ENCODE peak calls at places on chromosomes 3 and 15, in four cellular contexts. L, E, B and G are unnamed samples. For H3K27me3, the result is how much of the 10 kb centered on the place peaks cover.

GRCh38 chr3:129003578-129004112 is 2.5 kb downstream of the EFCC1 start:
- DNase-seq in L (no peak), E (no peak), B (peak), G (peak)

GRCh38 chr15:60255390-60255789 is 142.4 kb downstream of the ANXA2 start:
- DNase-seq in L (no peak), E (no peak), B (peak), G (no peak)

GRCh38 chr15:62067448-62068044 is 769 bp downstream of the C2CD4A start:
- DNase-seq in L (no peak), E (peak), B (peak), G (no peak)

GRCh38 chr3:14403636-14404395 is 1.4 kb downstream of the SLC6A6 start:
- DNase-seq in L (no peak), E (peak), B (no peak), G (peak)

GRCh38 chr15:91515188-91515754 is 338.2 kb upstream of the SLCO3A1 start:
- DNase-seq in L (no peak), E (peak), B (peak), G (no peak)

GRCh38 chr15:68082735-68083134 is 28.6 kb downstream of the PIAS1 start:
- DNase-seq in L (no peak), E (no peak), B (no peak), G (no peak)

GRCh38 chr3:74845086-74845485 is 230.6 kb upstream of the CNTN3 start:
- DNase-seq in L (no peak), E (no peak), B (peak), G (no peak)

GRCh38 chr3:133369041-133369440 is 30.8 kb upstream of the BFSP2 start:
- DNase-seq in L (no peak), E (no peak), B (no peak), G (no peak)

GRCh38 chr3:138042043-138042442 is 32.1 kb downstream of the CLDN18 start:
- DNase-seq in L (no peak), E (no peak), B (peak), G (no peak)

GRCh38 chr15:67832031-67832551 is 6.8 kb downstream of the SKOR1 start:
- DNase-seq in L (no peak), E (no peak), B (no peak), G (no peak)

GRCh38 chr15:78392430-78392829 is 45.6 kb upstream of the IREB2 start:
- DNase-seq in L (no peak), E (no peak), B (peak), G (no peak)

GRCh38 chr15:78880242-78880533 is 7.5 kb downstream of the MORF4L1 start:
- DNase-seq in L (no peak), E (no peak), B (no peak), G (no peak)

GRCh38 chr3:172134352-172134751 is 95.0 kb downstream of the FNDC3B start:
- DNase-seq in L (no peak), E (no peak), B (no peak), G (no peak)

GRCh38 chr15:38127306-38127731 is 125.3 kb upstream of the SPRED1 start:
- DNase-seq in L (no peak), E (no peak), B (peak), G (no peak)

GRCh38 chr3:189898559-189899153 is 222.0 kb downstream of the P3H2 start:
- DNase-seq in L (no peak), E (no peak), B (peak), G (no peak)

GRCh38 chr15:57597431-57597830 is 5.7 kb downstream of the MYZAP start:
- DNase-seq in L (no peak), E (no peak), B (no peak), G (no peak)

GRCh38 chr3:131540143-131540542 is 37.4 kb upstream of the MRPL3 start:
- DNase-seq in L (no peak), E (no peak), B (no peak), G (no peak)

GRCh38 chr3:100263583-100263982 is 2.8 kb downstream of the TBC1D23 start:
- DNase-seq in L (no peak), E (no peak), B (no peak), G (no peak)

GRCh38 chr15:51289290-51289689 is 49.1 kb downstream of the CYP19A1 start:
- DNase-seq in L (no peak), E (no peak), B (no peak), G (no peak)

GRCh38 chr15:65197337-65197645 is 12.1 kb upstream of the CLPX start:
- DNase-seq in L (no peak), E (no peak), B (no peak), G (no peak)

GRCh38 chr3:5258526-5258925 is 71.0 kb downstream of the EDEM1 start:
- DNase-seq in L (no peak), E (no peak), B (no peak), G (no peak)

GRCh38 chr15:42087460-42087859 is 6.9 kb downstream of the PLA2G4D start:
- DNase-seq in L (no peak), E (no peak), B (no peak), G (no peak)

GRCh38 chr3:44905501-44906159 is 31.2 kb downstream of the TGM4 start:
- DNase-seq in L (no peak), E (no peak), B (no peak), G (no peak)

GRCh38 chr3:166527325-166527724 is 690.1 kb upstream of the BCHE start:
- DNase-seq in L (no peak), E (no peak), B (peak), G (no peak)

GRCh38 chr3:31157028-31157694 is 262.7 kb upstream of the GADL1 start:
- DNase-seq in L (no peak), E (no peak), B (no peak), G (no peak)

GRCh38 chr3:128427872-128428822 is 38.5 kb downstream of the DNAJB8 start:
- DNase-seq in L (no peak), E (no peak), B (no peak), G (no peak)

GRCh38 chr3:78689378-78689777 is 1078.4 kb downstream of the ROBO1 start:
- DNase-seq in L (no peak), E (no peak), B (no peak), G (no peak)

GRCh38 chr15:89416339-89417183 is 79.8 kb downstream of the RHCG start:
- DNase-seq in L (peak), E (no peak), B (peak), G (peak)

GRCh38 chr15:89412906-89413411 is 78.3 kb upstream of the POLG start:
- DNase-seq in L (peak), E (no peak), B (no peak), G (no peak)

GRCh38 chr15:89413877-89414276 is 79.3 kb upstream of the POLG start:
- DNase-seq in L (no peak), E (no peak), B (peak), G (no peak)

GRCh38 chr15:89417206-89417725 is 79.1 kb downstream of the RHCG start:
- DNase-seq in L (no peak), E (no peak), B (no peak), G (no peak)

GRCh38 chr15:89414571-89414970 is 79.9 kb upstream of the POLG start:
- DNase-seq in L (no peak), E (no peak), B (no peak), G (no peak)
- H3K27me3 ChIP-seq in L (under half), E (half or more), B (half or more), G (under half)

GRCh38 chr3:127422663-127423375 is 135.0 kb upstream of the PRR20G start:
- DNase-seq in L (no peak), E (no peak), B (no peak), G (peak)

GRCh38 chr3:127424766-127425504 is 137.1 kb upstream of the PRR20G start:
- DNase-seq in L (no peak), E (no peak), B (no peak), G (peak)

GRCh38 chr3:127425505-127426443 is 137.9 kb upstream of the PRR20G start:
- DNase-seq in L (no peak), E (no peak), B (no peak), G (no peak)

GRCh38 chr3:127421943-127422662 is 134.3 kb upstream of the PRR20G start:
- DNase-seq in L (no peak), E (no peak), B (no peak), G (peak)

GRCh38 chr3:127423856-127424765 is 136.3 kb upstream of the PRR20G start:
- DNase-seq in L (no peak), E (no peak), B (no peak), G (peak)
- H3K27me3 ChIP-seq in L (under half), E (half or more), B (half or more), G (under half)

GRCh38 chr15:100764778-100765457 is 114.7 kb upstream of the ALDH1A3 start:
- DNase-seq in L (no peak), E (no peak), B (no peak), G (peak)

GRCh38 chr15:100762289-100762688 is 117.3 kb upstream of the ALDH1A3 start:
- DNase-seq in L (no peak), E (no peak), B (no peak), G (no peak)

GRCh38 chr15:100761253-100761935 is 118.2 kb upstream of the ALDH1A3 start:
- DNase-seq in L (no peak), E (no peak), B (no peak), G (no peak)

GRCh38 chr15:100763764-100764750 is 115.6 kb upstream of the ALDH1A3 start:
- DNase-seq in L (no peak), E (no peak), B (no peak), G (no peak)

GRCh38 chr15:100762913-100763627 is 116.6 kb upstream of the ALDH1A3 start:
- DNase-seq in L (no peak), E (no peak), B (no peak), G (no peak)
- H3K27me3 ChIP-seq in L (under half), E (half or more), B (under half), G (under half)

GRCh38 chr3:16509721-16510619 is 3.5 kb downstream of the RFTN1 start:
- DNase-seq in L (no peak), E (no peak), B (no peak), G (no peak)
- H3K27me3 ChIP-seq in L (half or more), E (under half), B (under half), G (under half)

GRCh38 chr3:11721114-11721440 is 77.4 kb upstream of the VGLL4 start:
- DNase-seq in L (no peak), E (no peak), B (peak), G (no peak)
- H3K27me3 ChIP-seq in L (under half), E (under half), B (under half), G (under half)

GRCh38 chr3:174846055-174846454 is 13.1 kb upstream of the NAALADL2 start:
- DNase-seq in L (no peak), E (no peak), B (no peak), G (no peak)
- H3K27me3 ChIP-seq in L (under half), E (under half), B (under half), G (under half)

DNA sequence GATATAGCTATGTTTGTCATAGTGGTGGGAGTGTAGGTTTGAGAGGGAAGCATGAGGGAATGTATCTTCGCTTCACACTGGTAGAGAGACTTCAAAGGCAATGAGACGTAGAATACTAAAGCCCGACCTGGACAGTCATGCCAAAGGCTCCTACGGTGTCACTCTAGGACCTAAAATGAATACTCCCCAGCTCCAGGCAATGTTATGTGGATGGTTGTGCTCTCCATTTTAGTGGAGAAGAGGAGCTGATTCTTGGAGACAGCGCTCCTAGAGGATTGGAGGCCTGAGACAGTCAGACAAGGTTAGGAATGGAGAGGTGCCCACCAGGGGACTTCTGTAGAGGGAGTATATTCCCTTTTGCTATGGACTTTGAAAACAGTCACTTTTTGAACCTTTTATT is 260.1 kb downstream of the MEX3B start:
- DNase-seq in L (no peak), E (no peak), B (no peak), G (no peak)
- H3K27me3 ChIP-seq in L (under half), E (under half), B (under half), G (under half)

GRCh38 chr3:38644016-38644661 is 5.3 kb downstream of the SCN5A start:
- DNase-seq in L (no peak), E (no peak), B (no peak), G (no peak)

GRCh38 chr3:38643592-38643991 is 5.9 kb downstream of the SCN5A start:
- DNase-seq in L (no peak), E (no peak), B (no peak), G (no peak)

GRCh38 chr3:38644662-38645053 is 4.8 kb downstream of the SCN5A start:
- DNase-seq in L (no peak), E (peak), B (no peak), G (no peak)

GRCh38 chr3:38641461-38642110 is 7.9 kb downstream of the SCN5A start:
- DNase-seq in L (no peak), E (no peak), B (no peak), G (no peak)

GRCh38 chr3:38643090-38643489 is 6.4 kb downstream of the SCN5A start:
- DNase-seq in L (no peak), E (no peak), B (no peak), G (no peak)
- H3K27me3 ChIP-seq in L (under half), E (under half), B (under half), G (under half)